ENCODE peak calls at places on chromosome 2, in ten cellular contexts. T, N, Q, K, L, P, V, R, J and I are unnamed samples.

GRCh38 chr2:128469203-128469602 is 150.5 kb upstream of the HS6ST1 start:
- DNase-seq in J (peak), N (no peak), R (no peak), L (no peak), Q (no peak), K (no peak), T (no peak), P (no peak), V (no peak), I (no peak)

GRCh38 chr2:128322651-128323491 is 4.2 kb upstream of the HS6ST1 start:
- DNase-seq in R (no peak), V (peak), L (no peak), N (no peak), J (no peak), T (no peak), Q (no peak), P (no peak), K (no peak), I (peak)

GRCh38 chr2:168246483-168247340 is 683 bp downstream of the STK39 start:
- DNase-seq in T (peak), J (peak), N (peak), V (peak), K (peak), Q (peak), P (no peak), R (peak), L (peak), I (peak)

GRCh38 chr2:2825516-2826208 is 494.6 kb upstream of the MYT1L start:
- DNase-seq in R (no peak), Q (no peak), J (no peak), K (no peak), T (no peak), V (no peak), L (no peak), P (no peak), N (no peak), I (no peak)

GRCh38 chr2:217838409-217838831 is 164.4 kb downstream of the TNS1 start:
- DNase-seq in K (no peak), R (no peak), P (no peak), V (no peak), L (no peak), Q (no peak), T (no peak), N (peak), J (no peak), I (no peak)

GRCh38 chr2:105052773-105053172 is 14.9 kb downstream of the MRPS9 start:
- DNase-seq in J (no peak), Q (no peak), K (no peak), R (no peak), V (no peak), P (no peak), N (peak), L (no peak), T (peak), I (no peak)

GRCh38 chr2:73107211-73107926 is 5.4 kb downstream of the RAB11FIP5 start:
- DNase-seq in K (no peak), R (no peak), Q (peak), N (peak), T (peak), J (no peak), P (no peak), L (no peak), V (no peak), I (no peak)

GRCh38 chr2:224165901-224166319 is 126.8 kb upstream of the SERPINE2 start:
- DNase-seq in V (no peak), K (no peak), J (no peak), T (no peak), Q (no peak), L (no peak), R (peak), N (no peak), P (no peak), I (no peak)

GRCh38 chr2:187349328-187349944 is 98.6 kb downstream of the CALCRL start:
- DNase-seq in N (no peak), L (no peak), Q (no peak), J (no peak), R (no peak), V (no peak), T (no peak), P (no peak), K (no peak), I (no peak)

GRCh38 chr2:15412309-15412708 is 148.8 kb downstream of the NBAS start:
- DNase-seq in T (no peak), N (no peak), V (no peak), J (no peak), P (no peak), R (no peak), L (no peak), K (no peak), Q (no peak), I (no peak)

GRCh38 chr2:230931556-230932231 is 6.7 kb upstream of the GPR55 start:
- DNase-seq in K (no peak), V (no peak), J (no peak), N (no peak), L (no peak), Q (no peak), R (no peak), T (no peak), P (no peak), I (no peak)

GRCh38 chr2:151189125-151189524 is 72.5 kb downstream of the RBM43 start:
- DNase-seq in K (no peak), P (no peak), L (no peak), V (peak), J (no peak), N (no peak), R (no peak), T (no peak), Q (no peak), I (no peak)

GRCh38 chr2:164073758-164074094 is 337.9 kb upstream of the FIGN start:
- DNase-seq in N (no peak), Q (no peak), L (no peak), K (no peak), R (no peak), T (no peak), P (no peak), J (no peak), V (no peak), I (no peak)

GRCh38 chr2:236550701-236551465 is 18.7 kb upstream of the ACKR3 start:
- DNase-seq in N (no peak), T (no peak), K (no peak), Q (no peak), V (no peak), L (peak), P (no peak), R (no peak), J (no peak), I (no peak)

GRCh38 chr2:50455351-50455750 is 576.6 kb downstream of the NRXN1 start:
- DNase-seq in N (no peak), R (no peak), Q (no peak), L (no peak), P (no peak), V (no peak), J (no peak), T (no peak), K (no peak), I (no peak)

GRCh38 chr2:71562518-71562917 is 109.2 kb downstream of the DYSF start:
- DNase-seq in L (no peak), P (no peak), T (no peak), N (no peak), K (no peak), J (no peak), V (no peak), R (no peak), Q (no peak), I (no peak)

GRCh38 chr2:8525582-8526402 is 156.1 kb upstream of the ID2 start:
- DNase-seq in P (no peak), L (peak), V (no peak), T (peak), J (peak), R (peak), Q (no peak), K (peak), N (peak), I (no peak)

GRCh38 chr2:227503433-227504406 is 31.8 kb downstream of the AGFG1 start:
- DNase-seq in L (no peak), T (peak), J (no peak), K (no peak), Q (peak), R (peak), P (no peak), N (peak), V (no peak), I (no peak)

GRCh38 chr2:234165421-234165820 is 114.9 kb downstream of the SPP2 start:
- DNase-seq in V (no peak), T (no peak), L (peak), N (no peak), P (no peak), J (no peak), Q (no peak), R (peak), K (no peak), I (no peak)

GRCh38 chr2:133710613-133711012 is 142.3 kb upstream of the NCKAP5 start:
- DNase-seq in V (no peak), K (no peak), L (no peak), T (no peak), Q (peak), P (no peak), R (peak), J (no peak), N (no peak), I (no peak)

GRCh38 chr2:219689676-219690628 is 62.5 kb downstream of the SLC4A3 start:
- DNase-seq in R (peak), T (peak), N (no peak), K (peak), L (peak), P (no peak), V (peak), Q (peak), J (peak), I (no peak)